ENCODE peak calls at places on chromosomes 13 and 19, in seven cellular contexts. S is SK-N-SH, U is HepG2, R is HCT116, O is H1, D is K562, C is GM12878. B is an unnamed sample.

GRCh38 chr19:14563989-14564650 is 7.7 kb downstream of the NDUFB7 start:
- DNase-seq in U (no peak), R (peak; percentile 68), D (peak; percentile 99), S (peak; percentile 88), O (peak; percentile 89), C (no peak), B (no peak)

GRCh38 chr13:69300131-69300530 is 807.5 kb upstream of the ATXN8OS start:
- DNase-seq in O (no peak), C (no peak), U (no peak), D (no peak), R (no peak), S (no peak), B (no peak)

GRCh38 chr13:50521750-50522149 is 321.7 kb downstream of the DLEU7 start:
- DNase-seq in O (no peak), R (no peak), U (peak; percentile 39), C (no peak), S (no peak), D (no peak), B (peak; percentile 14)

GRCh38 chr19:3834349-3835054 is 34.3 kb downstream of the ZFR2 start:
- DNase-seq in R (no peak), D (no peak), S (peak; percentile 27), U (no peak), C (no peak), O (no peak), B (no peak)

GRCh38 chr13:37769078-37769477 is 100.5 kb downstream of the TRPC4 start:
- DNase-seq in O (no peak), S (no peak), R (no peak), U (peak; percentile 2), D (no peak), C (no peak), B (no peak)

GRCh38 chr19:3509566-3509989 is 3.5 kb downstream of the FZR1 start:
- DNase-seq in S (no peak), R (no peak), C (no peak), U (no peak), O (no peak), D (no peak), B (no peak)

GRCh38 chr13:102729560-102730275 is 34.9 kb upstream of the METTL21C start:
- DNase-seq in O (no peak), D (no peak), U (no peak), C (no peak), R (no peak), S (no peak), B (no peak)

GRCh38 chr19:32168111-32168510 is 177.3 kb upstream of the ZNF507 start:
- DNase-seq in R (no peak), O (no peak), S (no peak), C (no peak), U (no peak), D (no peak), B (no peak)

GRCh38 chr19:48724796-48725753 is 5.5 kb upstream of the MAMSTR start:
- DNase-seq in O (no peak), U (no peak), R (peak; percentile 72), S (peak; percentile 75), C (no peak), D (peak; percentile 72), B (peak; percentile 63)

GRCh38 chr13:114105351-114106225 is 26.8 kb downstream of the RASA3 start:
- DNase-seq in O (no peak), C (no peak), U (no peak), S (peak; percentile 85), D (no peak), R (no peak), B (no peak)

GRCh38 chr19:7516878-7517277 is 975 bp downstream of the ZNF358 start:
- DNase-seq in R (no peak), S (peak; percentile 52), C (no peak), O (no peak), U (no peak), D (no peak), B (no peak)

DNA sequence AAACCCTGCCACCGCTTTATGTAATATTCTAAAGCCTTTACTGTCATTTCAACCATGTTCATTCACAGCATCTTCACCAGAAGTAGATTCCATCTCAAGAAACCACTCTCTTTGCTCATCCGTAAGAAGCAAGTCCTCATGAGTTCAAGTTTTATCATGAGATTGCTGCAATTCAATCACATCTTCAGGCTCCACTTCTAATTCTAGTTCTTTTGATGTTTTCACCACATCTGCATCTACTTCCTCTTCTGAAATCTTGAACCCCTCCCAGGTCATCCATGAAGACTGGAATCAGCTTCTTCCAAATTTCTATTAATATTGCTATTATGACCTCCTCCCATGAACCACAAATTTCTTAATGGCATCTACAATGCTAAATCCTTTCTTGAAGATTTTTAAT is 83.9 kb downstream of the FOXO1 start:
- DNase-seq in O (no peak), R (no peak), U (no peak), C (no peak), D (no peak), S (no peak), B (no peak)
- TF ChIP-seq JUND in O (no peak), R (no peak), U (no peak), C (no peak), D (no peak), S (no peak), B (no peak)

GRCh38 chr13:44212633-44213387 is 160.8 kb upstream of the SERP2 start:
- DNase-seq in U (no peak), R (no peak), O (no peak), S (no peak), C (no peak), D (no peak), B (no peak)
- TF ChIP-seq JUND in U (no peak), R (no peak), O (no peak), S (no peak), C (no peak), D (no peak), B (no peak)

GRCh38 chr13:99255241-99255640 is 2.9 kb downstream of the GPR18 start:
- DNase-seq in C (no peak), D (no peak), S (no peak), R (no peak), U (no peak), O (no peak), B (no peak)

GRCh38 chr13:99258210-99258860 is at the start of gene GPR18:
- DNase-seq in U (no peak), S (no peak), D (no peak), O (no peak), C (peak; percentile 67), R (no peak), B (no peak)

GRCh38 chr13:99256283-99256682 is 1.9 kb downstream of the GPR18 start:
- DNase-seq in U (no peak), D (no peak), O (no peak), C (no peak), R (no peak), S (no peak), B (no peak)

GRCh38 chr13:99257291-99257690 is 888 bp downstream of the GPR18 start:
- DNase-seq in C (no peak), D (no peak), R (no peak), S (no peak), O (no peak), U (no peak), B (no peak)

DNA sequence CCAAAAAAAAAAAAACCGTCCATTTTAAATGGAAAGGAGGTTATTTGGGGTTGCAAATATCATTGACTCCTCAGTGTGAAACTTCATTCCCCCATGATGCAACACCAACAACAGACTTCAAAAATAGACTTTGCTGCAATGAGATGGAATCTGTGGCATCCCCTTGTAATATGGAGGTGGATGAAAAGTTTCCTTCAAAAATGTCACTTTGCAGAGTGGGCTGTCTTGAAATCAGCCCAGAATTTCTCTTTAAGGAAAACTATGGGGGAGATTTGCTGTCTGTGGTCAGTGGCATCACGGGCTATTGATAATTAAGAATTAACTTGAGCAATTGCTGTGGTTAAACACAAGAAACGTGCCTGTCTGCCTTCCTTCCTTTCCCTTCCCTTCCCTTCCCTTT is 1.5 kb downstream of the GPR18 start:
- DNase-seq in R (no peak), C (no peak), D (no peak), O (no peak), S (no peak), U (no peak), B (no peak)
- TF ChIP-seq JUND in R (no peak), C (no peak), D (no peak), O (no peak), S (no peak), U (no peak), B (no peak)

GRCh38 chr13:99382428-99383133 is 75.4 kb upstream of the GPR183 start:
- DNase-seq in C (no peak), R (no peak), U (no peak), D (no peak), S (no peak), O (peak; percentile 37), B (no peak)
- TF ChIP-seq JUND in C (no peak), R (no peak), U (no peak), D (no peak), S (no peak), O (no peak), B (no peak)

DNA sequence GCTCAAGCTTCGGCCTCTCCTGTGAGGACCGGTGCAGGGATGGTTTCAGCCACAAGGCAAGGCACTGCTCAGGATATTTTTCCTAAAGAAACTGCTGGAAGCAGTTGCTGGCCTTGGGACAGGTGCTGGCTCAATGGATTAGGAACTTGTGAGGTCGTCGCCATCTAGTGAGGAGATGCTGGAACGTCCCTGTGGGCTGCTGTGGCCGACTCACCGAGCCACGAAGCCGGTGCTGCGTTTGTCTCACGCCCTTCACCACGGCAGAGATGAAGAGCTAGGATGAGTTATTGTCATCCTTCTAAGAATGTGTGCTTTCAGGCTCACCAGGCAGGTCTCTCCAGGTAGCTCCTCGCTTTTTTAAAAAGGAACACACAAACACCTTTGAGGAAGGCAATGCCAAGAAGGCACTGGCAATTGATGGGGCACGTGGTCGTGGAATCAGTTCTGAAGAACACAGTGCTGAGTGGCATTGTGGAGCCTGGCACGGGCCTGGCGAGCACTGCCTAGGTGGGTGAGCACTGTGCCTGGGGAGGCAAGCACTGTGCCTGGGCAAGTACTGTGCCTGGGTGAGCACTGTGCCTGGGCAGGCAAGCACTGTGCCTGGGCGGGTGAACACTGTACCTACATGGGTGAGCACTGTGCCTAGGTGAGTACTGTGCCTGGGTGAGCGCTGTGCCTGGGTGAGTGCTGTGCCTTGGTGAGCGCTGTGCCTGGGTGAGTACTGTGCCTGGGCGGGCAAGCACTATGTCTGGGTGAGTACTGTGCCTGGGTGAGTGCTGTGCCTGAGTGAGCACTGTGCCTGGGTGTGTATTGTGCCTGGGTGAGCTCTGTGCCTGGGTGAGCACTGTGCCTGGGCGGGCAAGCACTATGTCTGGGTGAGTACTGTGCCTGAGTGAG is 140.4 kb downstream of the TEX29 start:
- DNase-seq in S (peak; percentile 50), D (no peak), O (peak; percentile 54), U (peak; percentile 15), C (no peak), R (peak; percentile 32), B (peak; percentile 73)
- TF ChIP-seq JUND in S (no peak), D (no peak), O (no peak), U (no peak), C (no peak), R (no peak), B (no peak)